ENCODE peak calls at places on chromosomes 2 and 18, in five cellular contexts. X, K, H, A and O are unnamed samples.

GRCh38 chr2:23617167-23617787 is 232.3 kb downstream of the KLHL29 start:
- DNase-seq in K (peak; percentile 23), A (peak; percentile 75), H (peak; percentile 86), X (peak; percentile 43), O (no peak)

GRCh38 chr2:27194538-27195354 is 17.1 kb upstream of the ATRAID start:
- DNase-seq in H (no peak), X (no peak), K (peak; percentile 26), A (no peak), O (no peak)

GRCh38 chr2:74894261-74895030 is 60.5 kb downstream of the HK2 start:
- DNase-seq in H (no peak), K (no peak), X (no peak), A (no peak), O (no peak)

GRCh38 chr2:238684362-238685326 is 163.2 kb upstream of the TWIST2 start:
- DNase-seq in X (no peak), K (no peak), H (peak; percentile 76), A (no peak), O (no peak)

GRCh38 chr2:45986509-45986908 is 310.7 kb upstream of the EPAS1 start:
- DNase-seq in A (peak; percentile 36), H (no peak), X (no peak), K (no peak), O (no peak)

GRCh38 chr2:28665041-28665704 is 86.5 kb upstream of the PPP1CB start:
- DNase-seq in X (no peak), A (peak; percentile 27), H (peak; percentile 48), K (peak; percentile 88), O (no peak)

GRCh38 chr2:234674781-234675201 is 177.9 kb upstream of the ARL4C start:
- DNase-seq in K (no peak), H (no peak), X (no peak), A (no peak), O (no peak)

GRCh38 chr2:40348038-40348437 is 103.9 kb downstream of the SLC8A1 start:
- DNase-seq in K (no peak), H (no peak), A (no peak), X (no peak), O (no peak)

GRCh38 chr2:40431600-40431955 is 20.3 kb downstream of the SLC8A1 start:
- DNase-seq in A (peak; percentile 50), H (no peak), K (peak; percentile 12), X (no peak), O (no peak)

GRCh38 chr2:62074233-62074632 is 121.7 kb upstream of the B3GNT2 start:
- DNase-seq in A (no peak), X (no peak), K (no peak), H (no peak), O (no peak)

GRCh38 chr2:11069566-11070185 is 85.6 kb upstream of the SLC66A3 start:
- DNase-seq in X (no peak), A (no peak), H (no peak), K (no peak), O (no peak)

GRCh38 chr2:191811807-191812602 is 34.9 kb downstream of the CAVIN2 start:
- DNase-seq in X (peak; percentile 23), A (peak; percentile 47), H (peak; percentile 40), K (peak; percentile 63), O (peak; percentile 78)

GRCh38 chr18:22211660-22212059 is 42.3 kb downstream of the GATA6 start:
- DNase-seq in X (no peak), K (peak; percentile 53), H (no peak), A (no peak), O (no peak)

GRCh38 chr18:69945220-69946114 is 2.2 kb downstream of the CD226 start:
- DNase-seq in K (no peak), H (no peak), A (no peak), X (no peak), O (no peak)
- TF ChIP-seq POLR2A in K (no peak), H (no peak), A (no peak), X (no peak), O (no peak)

DNA sequence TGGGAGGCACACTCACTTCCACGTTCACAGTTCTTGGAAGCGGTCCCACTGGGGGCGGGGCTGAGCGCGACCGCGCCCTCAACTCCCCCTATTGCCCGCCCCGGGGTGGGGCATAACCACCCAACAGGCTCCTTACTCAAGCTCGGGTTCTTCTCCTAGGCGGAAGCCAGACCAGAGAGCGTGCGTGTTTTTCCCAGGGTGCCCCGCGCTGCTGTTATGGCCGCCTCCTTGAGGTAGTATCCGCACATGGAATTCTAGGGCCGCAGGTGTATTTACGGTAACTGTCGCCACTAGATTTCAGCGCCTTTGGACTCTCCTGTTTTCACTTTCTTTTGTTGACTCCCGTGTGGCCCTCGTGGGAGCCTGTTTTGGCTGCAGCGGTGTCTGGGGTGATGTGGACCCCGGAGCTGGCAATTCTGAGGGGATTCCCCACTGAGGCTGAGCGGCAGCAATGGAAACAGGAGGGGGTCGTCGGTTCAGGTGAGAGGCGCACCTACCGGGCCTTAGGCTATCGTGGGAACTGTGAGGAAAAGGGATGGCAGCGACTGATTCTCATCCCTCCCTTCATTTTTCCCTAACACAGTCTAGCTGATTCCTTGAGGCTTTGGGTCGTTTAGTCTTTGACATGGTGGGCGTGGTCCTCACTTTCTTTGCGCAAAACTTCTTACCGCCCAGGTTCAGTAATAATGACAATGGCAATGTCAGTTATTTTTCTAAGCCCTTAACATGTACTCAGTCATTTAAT is at the start of gene TTC27:
- DNase-seq in X (peak; percentile 90), K (peak; percentile 98), A (peak; percentile 98), H (peak; percentile 92), O (peak; percentile 97)
- TF ChIP-seq POLR2A in X (no peak), K (no peak), A (no peak), H (no peak), O (peak; percentile 67)

GRCh38 chr2:443211-443610 is 155.3 kb upstream of the ALKAL2 start:
- DNase-seq in X (no peak), H (no peak), A (no peak), K (no peak), O (no peak)

GRCh38 chr2:444937-445884 is 157.3 kb upstream of the ALKAL2 start:
- DNase-seq in H (no peak), K (no peak), A (no peak), X (no peak), O (no peak)

GRCh38 chr2:445896-446295 is 158.0 kb upstream of the ALKAL2 start:
- DNase-seq in A (no peak), H (no peak), K (no peak), X (no peak), O (no peak)

GRCh38 chr2:441258-442023 is 153.6 kb upstream of the ALKAL2 start:
- DNase-seq in H (no peak), K (no peak), A (no peak), X (no peak), O (no peak)

GRCh38 chr2:443754-444153 is 155.9 kb upstream of the ALKAL2 start:
- DNase-seq in X (no peak), K (no peak), A (no peak), H (no peak), O (no peak)
- TF ChIP-seq POLR2A in X (no peak), K (no peak), A (no peak), H (no peak), O (no peak)

DNA sequence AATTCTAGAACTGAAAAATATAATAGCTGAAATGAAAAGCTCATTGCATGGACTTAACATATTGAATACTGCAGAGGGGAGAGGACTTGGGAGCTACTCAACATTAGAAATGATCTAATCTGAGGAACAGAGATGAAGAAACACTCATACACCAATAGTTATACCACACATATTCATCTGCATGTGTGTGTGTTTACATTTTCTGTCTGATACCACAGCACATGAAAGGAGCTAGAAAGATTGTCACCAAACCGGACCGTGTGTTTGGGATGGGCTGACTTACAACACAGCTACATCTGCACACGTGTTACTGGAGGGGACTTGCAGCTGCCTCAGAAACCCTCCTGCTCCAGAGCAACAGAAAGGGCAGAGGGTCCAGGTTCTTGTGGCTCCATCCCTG is 47.8 kb downstream of the PXDN start:
- DNase-seq in K (no peak), H (no peak), A (no peak), X (no peak), O (no peak)
- TF ChIP-seq POLR2A in K (no peak), H (no peak), A (no peak), X (no peak), O (no peak)

GRCh38 chr2:103875111-103875510 is 978.8 kb upstream of the POU3F3 start:
- DNase-seq in K (no peak), H (no peak), X (no peak), A (no peak), O (no peak)
- TF ChIP-seq POLR2A in K (no peak), H (no peak), X (no peak), A (no peak), O (no peak)

GRCh38 chr2:99489758-99490087 is at the start of gene REV1:
- DNase-seq in H (no peak), X (no peak), K (no peak), A (no peak), O (no peak)
- TF ChIP-seq POLR2A in H (no peak), X (peak; percentile 61), K (peak; percentile 33), A (peak; percentile 30), O (peak; percentile 55)

GRCh38 chr2:8684885-8685696 is 3.2 kb downstream of the ID2 start:
- DNase-seq in X (peak; percentile 30), A (peak; percentile 61), K (peak; percentile 66), H (peak; percentile 49), O (peak; percentile 70)
- TF ChIP-seq POLR2A in X (peak; percentile 13), A (no peak), K (no peak), H (no peak), O (peak; percentile 95)

GRCh38 chr18:74196220-74197119 is 48.1 kb downstream of the TIMM21 start:
- DNase-seq in X (no peak), A (peak; percentile 57), H (peak; percentile 33), K (peak; percentile 67), O (peak; percentile 85)
- TF ChIP-seq POLR2A in X (no peak), A (no peak), H (no peak), K (no peak), O (no peak)